ENCODE peak calls at places on chromosome 13, in seven cellular contexts. I is cardiac muscle cell, F is dorsolateral prefrontal cortex, O is prostate gland, K is progenitor cell of endocrine pancreas, H is astrocyte of the spinal cord, R is left ventricle myocardium inferior. M is an unnamed sample.

GRCh38 chr13:44402902-44403719 is 29.5 kb downstream of the SERP2 start:
- DNase-seq in R (no peak), O (peak), F (no peak), I (no peak), H (no peak), K (no peak), M (no peak)

GRCh38 chr13:39379118-39379517 is 223.9 kb downstream of the LHFPL6 start:
- DNase-seq in R (no peak), F (no peak), H (no peak), K (no peak), O (no peak), I (no peak), M (no peak)

GRCh38 chr13:50116430-50116973 is 101.3 kb downstream of the KCNRG start:
- DNase-seq in K (no peak), I (no peak), F (no peak), H (no peak), R (no peak), O (no peak), M (no peak)

GRCh38 chr13:89695343-89696257 is 1651.9 kb upstream of the MIR17HG start:
- DNase-seq in O (no peak), F (no peak), I (peak), H (peak), K (peak), R (no peak), M (peak)

GRCh38 chr13:52788011-52788410 is 48.4 kb upstream of the CNMD start:
- DNase-seq in R (no peak), H (no peak), I (no peak), F (no peak), O (no peak), K (no peak), M (no peak)

GRCh38 chr13:78540424-78540823 is 62.9 kb downstream of the POU4F1 start:
- DNase-seq in I (no peak), F (no peak), R (no peak), H (no peak), K (no peak), O (no peak), M (no peak)

GRCh38 chr13:54187461-54187860 is 1158.8 kb downstream of the OLFM4 start:
- DNase-seq in H (no peak), I (no peak), O (no peak), R (no peak), F (no peak), K (no peak), M (no peak)

GRCh38 chr13:78137404-78138142 is 218.9 kb upstream of the EDNRB start:
- DNase-seq in K (no peak), O (peak), F (no peak), R (no peak), H (peak), I (peak), M (peak)

GRCh38 chr13:62320129-62320724 is 904.6 kb upstream of the PCDH20 start:
- DNase-seq in O (no peak), H (peak), I (peak), K (no peak), F (no peak), R (no peak), M (peak)

DNA sequence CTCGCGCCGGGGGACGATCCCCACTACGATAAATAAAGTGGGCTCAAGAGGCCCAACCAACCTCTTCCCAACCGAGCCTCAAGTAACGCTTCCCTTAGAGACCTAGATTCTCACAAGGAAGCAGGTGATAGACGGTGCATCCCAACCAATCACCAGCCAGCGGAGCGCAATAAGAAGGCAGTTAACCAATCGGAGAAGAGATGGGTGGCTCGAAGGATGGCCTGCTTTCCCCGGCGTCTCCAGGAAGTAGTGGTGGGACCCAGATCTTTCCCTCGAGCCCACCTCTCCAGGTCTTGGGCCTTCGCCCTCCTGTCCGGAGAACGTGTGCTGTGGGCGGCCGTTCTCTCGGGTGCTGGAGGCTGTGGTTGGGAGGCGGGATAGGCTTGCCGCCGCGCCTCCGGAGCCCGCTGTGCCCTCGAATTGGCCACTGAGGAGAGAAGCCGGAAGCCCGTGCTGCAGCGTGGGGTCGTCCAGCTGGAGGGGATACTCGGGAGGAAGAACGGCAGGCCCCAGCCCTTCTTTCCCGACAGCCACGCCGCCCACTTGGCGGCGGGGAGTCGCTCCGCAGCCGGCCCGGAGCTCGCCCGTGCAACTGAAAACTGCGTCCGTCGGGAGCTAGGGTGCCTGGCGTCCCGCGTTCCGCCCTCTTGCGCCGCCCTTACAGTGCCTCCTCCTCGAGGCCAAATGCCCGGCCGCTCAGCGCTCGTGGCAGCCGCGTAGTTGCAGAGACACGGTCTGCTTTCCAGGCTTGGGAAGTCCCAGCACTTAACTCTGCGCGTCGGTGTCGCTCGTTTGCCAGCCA is at the start of gene RNF6:
- DNase-seq in F (peak), H (peak), I (peak), R (peak), K (peak), O (peak), M (peak)
- TF ChIP-seq CTCF in F (peak), H (peak), I (no peak), R (peak), K (no peak), O (no peak), M (no peak)

DNA sequence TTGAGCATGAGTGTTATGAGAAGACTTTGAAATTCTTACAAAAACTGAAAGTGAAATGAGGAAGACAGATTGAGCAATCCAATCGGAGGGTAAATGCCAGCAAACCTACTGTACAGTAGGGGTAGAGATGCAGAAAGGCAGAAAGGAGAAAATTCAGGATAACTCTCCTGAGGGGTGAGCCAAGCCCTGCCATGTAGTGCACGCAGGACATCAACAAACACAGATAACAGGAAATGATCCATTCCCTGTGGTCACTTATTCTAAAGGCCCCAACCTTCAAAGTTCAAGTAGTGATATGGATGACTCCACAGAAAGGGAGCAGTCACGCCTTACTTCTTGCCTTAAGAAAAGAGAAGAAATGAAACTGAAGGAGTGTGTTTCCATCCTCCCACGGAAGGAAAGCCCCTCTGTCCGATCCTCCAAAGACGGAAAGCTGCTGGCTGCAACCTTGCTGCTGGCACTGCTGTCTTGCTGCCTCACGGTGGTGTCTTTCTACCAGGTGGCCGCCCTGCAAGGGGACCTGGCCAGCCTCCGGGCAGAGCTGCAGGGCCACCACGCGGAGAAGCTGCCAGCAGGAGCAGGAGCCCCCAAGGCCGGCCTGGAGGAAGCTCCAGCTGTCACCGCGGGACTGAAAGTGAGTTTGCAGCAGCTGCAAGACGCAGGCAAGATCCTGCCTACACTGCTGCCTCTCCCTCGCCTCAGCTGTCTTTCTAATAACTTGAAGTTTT is at the start of gene TNFSF13B:
- DNase-seq in I (peak), O (no peak), F (no peak), H (peak), R (peak), K (peak), M (no peak)
- TF ChIP-seq CTCF in I (no peak), O (no peak), F (no peak), H (no peak), R (no peak), K (peak), M (no peak)

DNA sequence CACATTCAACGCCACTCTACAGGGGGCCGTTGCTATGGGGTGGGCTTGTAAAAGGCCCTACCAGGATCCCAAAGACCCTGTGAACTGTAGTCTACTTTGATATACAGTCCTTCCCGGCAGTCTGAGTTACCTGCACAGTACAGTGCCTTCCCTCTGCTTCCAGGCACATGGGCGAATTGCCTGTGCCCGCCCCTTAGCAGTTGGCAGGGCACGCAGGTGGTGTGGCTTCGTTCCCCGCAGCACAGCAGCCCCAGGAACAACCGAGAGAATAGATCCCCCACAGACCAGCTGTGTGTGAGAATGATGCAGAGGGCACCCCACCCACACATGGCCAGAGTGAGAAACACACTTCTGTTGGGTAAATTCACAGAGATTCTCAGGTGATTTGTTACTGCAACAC is 60.6 kb downstream of the MRPL57 start:
- DNase-seq in F (no peak), K (no peak), O (no peak), H (no peak), I (no peak), R (no peak), M (no peak)
- TF ChIP-seq CTCF in F (no peak), K (no peak), O (no peak), H (no peak), I (no peak), R (no peak), M (no peak)

DNA sequence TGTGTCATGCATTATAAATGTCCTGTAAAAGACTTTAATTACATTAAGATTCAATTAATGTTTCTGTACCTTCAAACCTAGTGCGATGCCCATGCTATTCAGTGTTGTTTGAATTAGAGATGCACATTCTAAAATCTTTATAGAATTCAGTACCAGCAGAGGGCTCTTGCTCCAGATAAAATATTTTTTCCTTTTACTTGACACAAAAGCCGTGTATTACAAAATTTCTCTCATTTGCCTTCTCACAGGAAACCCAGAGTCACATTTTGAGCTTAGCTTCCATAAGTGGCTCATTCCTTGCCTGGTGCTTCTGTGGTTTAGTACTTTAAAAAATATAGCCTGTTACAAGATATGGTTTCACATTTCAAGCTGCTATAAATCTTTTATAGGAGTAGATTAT is 101.2 kb downstream of the RNF17 start:
- DNase-seq in K (no peak), O (no peak), I (peak), R (no peak), F (no peak), H (peak), M (no peak)
- TF ChIP-seq CTCF in K (no peak), O (no peak), I (peak), R (peak), F (no peak), H (peak), M (no peak)

DNA sequence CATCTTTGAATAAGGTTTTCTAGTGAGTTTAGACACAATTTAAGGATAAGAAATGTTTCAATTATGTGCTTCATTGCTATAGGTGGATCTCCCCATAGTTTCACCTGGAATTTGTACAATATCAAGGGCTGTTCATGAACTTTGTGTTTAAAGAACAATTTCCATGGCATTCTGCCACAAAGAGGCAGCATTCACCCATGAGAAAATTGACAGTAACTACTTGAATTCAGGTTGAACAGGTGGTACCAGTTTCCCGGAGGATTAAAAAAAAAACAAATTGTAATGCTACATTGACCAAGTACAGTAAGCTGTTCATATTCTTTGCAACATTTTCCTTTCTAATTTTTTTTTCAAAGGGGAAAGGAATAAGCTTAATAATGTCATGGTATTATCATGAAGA is 9.1 kb downstream of the SLITRK5 start:
- DNase-seq in O (peak), H (peak), I (no peak), K (no peak), F (no peak), R (no peak), M (no peak)
- TF ChIP-seq CTCF in O (no peak), H (peak), I (no peak), K (peak), F (no peak), R (no peak), M (no peak)

GRCh38 chr13:102903659-102904407 is 58.0 kb downstream of the ERCC5 start:
- DNase-seq in O (no peak), K (no peak), H (peak), I (peak), R (no peak), F (no peak), M (peak)

GRCh38 chr13:102904408-102904862 is 58.6 kb downstream of the ERCC5 start:
- DNase-seq in R (no peak), H (no peak), I (no peak), K (no peak), F (no peak), O (no peak), M (no peak)

GRCh38 chr13:102907016-102907756 is 61.4 kb downstream of the ERCC5 start:
- DNase-seq in K (no peak), H (no peak), O (no peak), R (no peak), I (peak), F (no peak), M (no peak)

GRCh38 chr13:102907886-102908515 is 62.2 kb downstream of the ERCC5 start:
- DNase-seq in R (no peak), I (peak), K (no peak), F (no peak), H (no peak), O (no peak), M (no peak)

DNA sequence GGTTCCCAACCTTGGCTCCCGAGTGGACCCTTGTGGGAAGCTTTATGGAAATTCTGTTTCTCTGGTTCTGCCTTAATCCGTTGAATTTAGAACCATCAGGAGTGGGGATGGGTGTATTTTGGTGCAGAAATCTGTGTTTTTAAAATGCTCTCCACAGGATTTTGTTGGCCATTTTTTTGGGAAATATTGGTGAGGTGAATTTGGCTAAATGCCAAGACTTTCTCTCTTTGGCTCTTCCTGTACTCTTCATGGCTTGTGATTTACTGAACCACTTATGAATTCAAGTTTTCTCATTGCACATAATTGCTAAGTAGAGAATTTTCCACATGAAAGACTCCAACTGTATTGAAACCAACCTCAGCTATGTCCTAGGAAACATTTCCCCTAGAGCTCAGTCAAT is 60.1 kb downstream of the ERCC5 start:
- DNase-seq in I (no peak), H (no peak), F (no peak), K (no peak), R (no peak), O (no peak), M (no peak)
- TF ChIP-seq CTCF in I (no peak), H (no peak), F (no peak), K (no peak), R (no peak), O (no peak), M (no peak)

DNA sequence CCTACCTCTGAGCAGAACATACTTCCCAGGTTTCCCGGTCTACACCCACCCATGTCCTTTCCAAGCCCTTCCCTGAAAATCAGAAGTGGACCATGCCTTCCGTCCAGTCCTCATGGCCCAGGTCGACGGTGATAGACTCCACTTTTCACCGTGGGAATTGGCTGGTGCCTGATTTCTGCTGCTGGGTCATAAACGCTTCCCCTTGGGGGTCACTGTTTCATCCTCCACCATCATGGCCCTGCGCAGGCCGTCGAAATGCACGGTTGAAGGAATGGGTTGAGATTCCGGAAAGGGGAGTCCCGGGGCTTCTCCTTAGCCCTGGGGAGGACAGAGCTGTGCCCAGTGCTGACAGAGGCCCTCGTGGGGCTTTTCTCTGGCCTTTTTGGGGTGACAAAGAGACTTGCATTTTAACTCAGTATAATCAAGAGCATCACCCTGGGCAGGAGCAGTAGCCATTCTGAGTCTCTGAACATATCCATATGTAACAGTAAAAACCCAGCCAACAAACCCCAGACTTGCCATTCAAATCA is 75.5 kb downstream of the SOX1 start:
- DNase-seq in I (no peak), R (no peak), O (no peak), H (no peak), F (peak), K (no peak), M (no peak)
- TF ChIP-seq CTCF in I (no peak), R (no peak), O (no peak), H (no peak), F (no peak), K (no peak), M (no peak)

GRCh38 chr13:48826039-48826438 is 149.7 kb upstream of the FNDC3A start:
- DNase-seq in K (no peak), R (no peak), H (no peak), I (no peak), O (no peak), F (no peak), M (no peak)
- TF ChIP-seq CTCF in K (no peak), R (no peak), H (no peak), I (no peak), O (no peak), F (no peak), M (no peak)

M was measured in astrocyte of the cerebellum.